ENCODE peak calls at places on chromosomes 6 and 20, in nine cellular contexts. H is HAP-1, N is astrocyte of the spinal cord, E is A172, Q is germinal center, W is PC-9, Y is posterior cingulate gyrus, D is T-cell, J is HTR-8/SVneo. P is an unnamed sample.

GRCh38 chr20:40758790-40759189 is 69.8 kb upstream of the MAFB start:
- DNase-seq in H (no peak), N (no peak), E (no peak), Q (no peak), W (no peak), Y (no peak), D (no peak), J (no peak), P (no peak)

GRCh38 chr6:158737710-158738615 is 81.2 kb downstream of the EZR start:
- DNase-seq in H (no peak), N (peak; percentile 13), E (peak; percentile 90), Q (no peak), W (peak; percentile 91), Y (no peak), D (no peak), J (peak; percentile 54), P (peak; percentile 80)

GRCh38 chr6:145633981-145634627 is 101.2 kb downstream of the EPM2A start:
- DNase-seq in H (peak; percentile 80), N (peak; percentile 79), E (peak; percentile 75), Q (peak; percentile 56), W (peak; percentile 43), Y (peak; percentile 96), D (peak; percentile 73), J (peak; percentile 66), P (peak; percentile 63)

GRCh38 chr6:11366934-11367637 is 134.6 kb upstream of the NEDD9 start:
- DNase-seq in H (peak; percentile 42), N (peak; percentile 45), E (peak; percentile 45), Q (peak; percentile 14), W (no peak), Y (no peak), D (no peak), J (peak; percentile 22), P (peak; percentile 30)

GRCh38 chr6:136511921-136512320 is 38.3 kb downstream of the MAP7 start:
- DNase-seq in H (no peak), N (no peak), E (no peak), Q (no peak), W (no peak), Y (no peak), D (no peak), J (no peak), P (no peak)

GRCh38 chr20:37356387-37356786 is 10.4 kb downstream of the SRC start:
- DNase-seq in H (no peak), N (no peak), E (peak; percentile 52), Q (no peak), W (no peak), Y (peak; percentile 79), D (no peak), J (no peak), P (no peak)

GRCh38 chr6:14228571-14228970 is 111.0 kb downstream of the CD83 start:
- DNase-seq in H (no peak), N (peak; percentile 13), E (no peak), Q (no peak), W (no peak), Y (no peak), D (no peak), J (no peak), P (peak; percentile 28)

GRCh38 chr20:1809611-1810510 is 85.3 kb upstream of the SIRPA start:
- DNase-seq in H (no peak), N (peak; percentile 49), E (peak; percentile 83), Q (no peak), W (peak; percentile 96), Y (no peak), D (no peak), J (no peak), P (peak; percentile 58)

GRCh38 chr6:129774697-129775447 is 64.9 kb upstream of the ARHGAP18 start:
- DNase-seq in H (peak; percentile 79), N (peak; percentile 84), E (peak; percentile 78), Q (peak; percentile 30), W (peak; percentile 58), Y (peak; percentile 89), D (peak; percentile 24), J (peak; percentile 75), P (peak; percentile 67)

GRCh38 chr20:41139227-41140093 is 2.1 kb downstream of the PLCG1 start:
- DNase-seq in H (no peak), N (no peak), E (no peak), Q (no peak), W (no peak), Y (peak; percentile 30), D (no peak), J (no peak), P (no peak)

GRCh38 chr20:36093025-36093803 is 61.3 kb upstream of the EPB41L1 start:
- DNase-seq in H (no peak), N (no peak), E (no peak), Q (no peak), W (no peak), Y (peak; percentile 90), D (peak; percentile 29), J (no peak), P (no peak)

GRCh38 chr6:5379647-5380242 is 118.4 kb downstream of the FARS2 start:
- DNase-seq in H (no peak), N (peak; percentile 19), E (peak; percentile 21), Q (peak; percentile 49), W (no peak), Y (no peak), D (no peak), J (peak; percentile 36), P (peak; percentile 53)

GRCh38 chr6:154229796-154230195 is 126.8 kb downstream of the IPCEF1 start:
- DNase-seq in H (no peak), N (no peak), E (no peak), Q (no peak), W (no peak), Y (no peak), D (no peak), J (no peak), P (no peak)

GRCh38 chr20:20772492-20773047 is 60.1 kb upstream of the RALGAPA2 start:
- DNase-seq in H (no peak), N (no peak), E (no peak), Q (no peak), W (no peak), Y (no peak), D (no peak), J (no peak), P (no peak)

GRCh38 chr6:139355172-139355571 is 19.3 kb downstream of the CITED2 start:
- DNase-seq in H (no peak), N (no peak), E (no peak), Q (no peak), W (no peak), Y (no peak), D (no peak), J (no peak), P (no peak)

GRCh38 chr20:62782149-62782892 is 14.0 kb upstream of the MRGBP start:
- DNase-seq in H (no peak), N (no peak), E (no peak), Q (no peak), W (no peak), Y (no peak), D (no peak), J (no peak), P (no peak)

GRCh38 chr6:5499644-5500306 is 238.5 kb downstream of the FARS2 start:
- DNase-seq in H (no peak), N (peak; percentile 74), E (peak; percentile 65), Q (no peak), W (no peak), Y (no peak), D (no peak), J (no peak), P (peak; percentile 77)

GRCh38 chr6:166449036-166449435 is 66.3 kb upstream of the MPC1 start:
- DNase-seq in H (no peak), N (no peak), E (no peak), Q (no peak), W (no peak), Y (peak; percentile 28), D (no peak), J (no peak), P (no peak)

GRCh38 chr6:13354331-13355042 is 26.1 kb upstream of the TBC1D7 start:
- DNase-seq in H (no peak), N (peak; percentile 57), E (peak; percentile 74), Q (peak; percentile 43), W (no peak), Y (no peak), D (no peak), J (peak; percentile 59), P (peak; percentile 77)

GRCh38 chr6:30926644-30927043 is 5.3 kb downstream of the SFTA2 start:
- DNase-seq in H (no peak), N (peak; percentile 40), E (peak; percentile 7), Q (no peak), W (peak; percentile 50), Y (no peak), D (no peak), J (no peak), P (no peak)

GRCh38 chr6:133568970-133569889 is 319.7 kb upstream of the TCF21 start:
- DNase-seq in H (peak; percentile 70), N (peak; percentile 82), E (peak; percentile 91), Q (peak; percentile 5), W (peak; percentile 88), Y (no peak), D (no peak), J (peak; percentile 86), P (peak; percentile 93)

GRCh38 chr6:127031511-127031910 is 87.0 kb upstream of the RSPO3 start:
- DNase-seq in H (no peak), N (no peak), E (no peak), Q (no peak), W (no peak), Y (no peak), D (no peak), J (no peak), P (no peak)

GRCh38 chr6:36114798-36115408 is 15.4 kb upstream of the MAPK13 start:
- DNase-seq in H (no peak), N (no peak), E (no peak), Q (no peak), W (no peak), Y (no peak), D (no peak), J (no peak), P (no peak)

GRCh38 chr20:10225439-10226080 is 6.9 kb downstream of the SNAP25 start:
- DNase-seq in H (peak; percentile 8), N (no peak), E (peak; percentile 41), Q (no peak), W (no peak), Y (no peak), D (no peak), J (no peak), P (peak; percentile 50)

GRCh38 chr6:134531611-134532010 is 213.7 kb upstream of the SGK1 start:
- DNase-seq in H (no peak), N (no peak), E (no peak), Q (no peak), W (no peak), Y (no peak), D (no peak), J (no peak), P (no peak)

P was measured in HT1080.